ENCODE peak calls at places on chromosome 1, in ten cellular contexts. Q, X, K, J, G, W, Z, B, Y and D are unnamed samples.

GRCh38 chr1:43541721-43542401 is 11.2 kb downstream of the PTPRF start:
- DNase-seq in J (no peak), B (no peak), Q (no peak), K (no peak), X (no peak), Y (no peak), G (peak; percentile 80), W (no peak), Z (no peak), D (no peak)

GRCh38 chr1:165324050-165324449 is 32.5 kb downstream of the LMX1A start:
- DNase-seq in Z (no peak), K (no peak), Q (no peak), Y (no peak), W (no peak), G (no peak), X (no peak), B (no peak), J (no peak), D (no peak)

GRCh38 chr1:102071451-102071850 is 74.7 kb upstream of the OLFM3 start:
- DNase-seq in J (no peak), Q (no peak), Y (no peak), W (no peak), B (no peak), G (no peak), Z (no peak), K (no peak), X (no peak), D (no peak)

GRCh38 chr1:61225478-61225877 is 143.1 kb downstream of the NFIA start:
- DNase-seq in G (no peak), X (no peak), Z (no peak), W (no peak), Y (no peak), K (no peak), Q (no peak), B (no peak), J (no peak), D (no peak)

GRCh38 chr1:213474054-213474453 is 423.0 kb downstream of the RPS6KC1 start:
- DNase-seq in Z (no peak), G (no peak), K (no peak), B (no peak), Q (no peak), W (no peak), J (no peak), X (no peak), Y (no peak), D (no peak)

GRCh38 chr1:209937996-209938959 is at the start of gene SYT14:
- DNase-seq in Z (peak; percentile 25), Q (no peak), J (no peak), W (no peak), G (peak; percentile 52), X (no peak), B (peak; percentile 59), K (peak; percentile 61), Y (no peak), D (no peak)

GRCh38 chr1:22414244-22414751 is 37.4 kb upstream of the ZBTB40 start:
- DNase-seq in X (no peak), Q (peak; percentile 83), K (no peak), J (peak; percentile 11), Y (no peak), G (no peak), Z (peak; percentile 39), B (no peak), W (no peak), D (no peak)

GRCh38 chr1:156643266-156644092 is 1.6 kb downstream of the BCAN start:
- DNase-seq in Z (no peak), Q (no peak), J (peak; percentile 48), G (no peak), W (no peak), B (no peak), K (no peak), X (no peak), Y (no peak), D (no peak)